ENCODE peak calls at places on chromosomes 16 and 17, in eight cellular contexts. B is NCI-H345, Y is non-pigmented ciliary epithelial cell, K is kidney tubule cell, M is NCI-H82, R is iPS-NIHi11, Q is head of caudate nucleus, J is germinal center. D is an unnamed sample.
A peak's percentile ranks its signal among the peaks of the same experiment; 100 is the strongest.

GRCh38 chr17:81727324-81728031 is 15.4 kb downstream of the SLC25A10 start:
- DNase-seq in Y (no peak), B (peak; percentile 93), Q (no peak), K (no peak), J (no peak), R (no peak), M (no peak), D (no peak)

GRCh38 chr17:51228177-51228576 is 31.7 kb downstream of the MBTD1 start:
- DNase-seq in R (no peak), B (no peak), M (no peak), Q (no peak), Y (peak; percentile 38), J (no peak), K (no peak), D (no peak)

GRCh38 chr16:66751135-66751991 is at the start of gene DYNC1LI2:
- DNase-seq in B (peak; percentile 61), M (peak; percentile 74), R (peak; percentile 98), J (peak; percentile 93), Y (no peak), Q (peak; percentile 57), K (peak; percentile 80), D (peak; percentile 70)

GRCh38 chr16:58367252-58367651 is 25.0 kb upstream of the GINS3 start:
- DNase-seq in J (no peak), B (no peak), Y (no peak), Q (no peak), R (no peak), K (no peak), M (no peak), D (no peak)

GRCh38 chr17:81230043-81230820 is 7.5 kb upstream of the CEP131 start:
- DNase-seq in Q (no peak), Y (no peak), K (no peak), R (peak; percentile 80), J (no peak), B (no peak), M (peak; percentile 53), D (no peak)

GRCh38 chr16:81469710-81470481 is 25.3 kb downstream of the CMIP start:
- DNase-seq in Y (no peak), Q (no peak), K (no peak), R (no peak), J (peak; percentile 61), M (no peak), B (no peak), D (peak; percentile 16)

GRCh38 chr16:19908921-19909320 is 24.3 kb upstream of the GPRC5B start:
- DNase-seq in R (no peak), J (no peak), K (no peak), Y (no peak), M (no peak), B (no peak), Q (no peak), D (no peak)

GRCh38 chr16:66070140-66070887 is 296.2 kb upstream of the CDH5 start:
- DNase-seq in Q (peak; percentile 19), K (no peak), M (peak; percentile 14), R (no peak), Y (no peak), B (peak; percentile 6), J (no peak), D (no peak)

GRCh38 chr17:82257473-82257872 is 16.0 kb downstream of the CSNK1D start:
- DNase-seq in R (peak; percentile 65), B (no peak), J (no peak), Q (peak; percentile 82), K (peak; percentile 58), Y (no peak), M (peak; percentile 69), D (peak; percentile 42)

GRCh38 chr16:67828651-67829050 is 13.5 kb upstream of the THAP11 start:
- DNase-seq in M (no peak), Y (no peak), J (no peak), Q (no peak), R (no peak), K (no peak), B (no peak), D (no peak)

GRCh38 chr16:31451681-31452351 is 7.5 kb upstream of the ARMC5 start:
- DNase-seq in Y (no peak), J (no peak), Q (no peak), K (peak; percentile 83), M (peak; percentile 89), R (peak; percentile 64), B (peak; percentile 56), D (no peak)

GRCh38 chr17:43701318-43701743 is 39.6 kb upstream of the MEOX1 start:
- DNase-seq in M (no peak), K (peak; percentile 80), B (no peak), Q (no peak), R (no peak), Y (peak; percentile 76), J (no peak), D (no peak)

GRCh38 chr17:65057520-65058075 is 1.1 kb upstream of the GNA13 start:
- DNase-seq in Y (no peak), Q (no peak), M (no peak), B (no peak), R (no peak), J (no peak), K (peak; percentile 100), D (no peak)

GRCh38 chr16:57464523-57464922 is 2.0 kb downstream of the POLR2C start:
- DNase-seq in K (no peak), R (no peak), B (no peak), Q (no peak), Y (no peak), J (no peak), M (no peak), D (no peak)

GRCh38 chr17:76161113-76161512 is 20.1 kb upstream of the FOXJ1 start:
- DNase-seq in Q (no peak), Y (no peak), J (no peak), M (no peak), K (peak; percentile 19), B (no peak), R (no peak), D (no peak)

GRCh38 chr16:4768549-4769305 is 1.8 kb upstream of the ZNF500 start:
- DNase-seq in Q (peak; percentile 99), M (peak; percentile 98), B (peak; percentile 98), R (peak; percentile 94), K (peak; percentile 96), Y (peak; percentile 74), J (peak; percentile 89), D (peak; percentile 70)

GRCh38 chr16:77679336-77679735 is 43.0 kb upstream of the NUDT7 start:
- DNase-seq in Y (no peak), Q (no peak), B (no peak), J (no peak), K (no peak), M (no peak), R (no peak), D (no peak)

GRCh38 chr17:65381160-65381559 is 180.3 kb downstream of the AXIN2 start:
- DNase-seq in Y (no peak), K (no peak), R (no peak), M (no peak), B (no peak), J (no peak), Q (no peak), D (no peak)

GRCh38 chr17:1590747-1591473 is 28.3 kb upstream of the PITPNA start:
- DNase-seq in M (no peak), Y (no peak), R (no peak), J (no peak), K (no peak), Q (no peak), B (no peak), D (no peak)

GRCh38 chr17:36008998-36009665 is 7.8 kb upstream of the CCL15 start:
- DNase-seq in K (no peak), B (no peak), Y (no peak), R (peak; percentile 24), M (peak; percentile 48), Q (no peak), J (peak; percentile 27), D (no peak)

GRCh38 chr16:4682616-4683254 is 10.6 kb upstream of the NUDT16L1 start:
- DNase-seq in K (peak; percentile 73), Q (peak; percentile 54), R (peak; percentile 97), M (peak; percentile 38), J (no peak), B (no peak), Y (no peak), D (no peak)

GRCh38 chr17:45441536-45442310 is 9.1 kb upstream of the ARHGAP27 start:
- DNase-seq in R (no peak), M (peak; percentile 43), J (no peak), B (no peak), Q (no peak), Y (no peak), K (no peak), D (no peak)

GRCh38 chr17:1647802-1648581 is 1.7 kb downstream of the RILP start:
- DNase-seq in Q (no peak), Y (no peak), R (peak; percentile 41), K (no peak), B (no peak), M (peak; percentile 69), J (no peak), D (no peak)

GRCh38 chr16:4317471-4318170 is 1.8 kb downstream of the GLIS2 start:
- DNase-seq in Y (no peak), R (peak; percentile 23), J (no peak), K (peak; percentile 86), Q (no peak), M (no peak), B (no peak), D (no peak)

GRCh38 chr17:3529817-3530741 is 27.5 kb downstream of the TRPV3 start:
- DNase-seq in M (no peak), J (no peak), Y (no peak), B (no peak), K (no peak), Q (peak; percentile 58), R (peak; percentile 85), D (no peak)

GRCh38 chr17:81513669-81514484 is 1.3 kb upstream of the ACTG1 start:
- DNase-seq in Y (no peak), B (peak; percentile 77), M (peak; percentile 78), K (peak; percentile 79), Q (no peak), J (peak; percentile 39), R (peak; percentile 23), D (no peak)

GRCh38 chr17:148757-149156 is 11.4 kb downstream of the SCGB1C2 start:
- DNase-seq in M (no peak), J (no peak), K (no peak), Q (no peak), Y (no peak), B (no peak), R (no peak), D (no peak)

GRCh38 chr16:8931864-8932263 is 31.8 kb downstream of the USP7 start:
- DNase-seq in B (no peak), J (no peak), K (peak; percentile 40), Y (no peak), R (peak; percentile 70), Q (no peak), M (no peak), D (peak; percentile 50)

D was measured in effector CD4-positive, alpha-beta T cell.